ENCODE peak calls at places on chromosomes 16 and 17, in seven cellular contexts. X is stimulated activated CD4-positive, alpha-beta T cell treated with anti-CD3 and anti-CD28 coated beads, Interleukin-1b, Interleukin-23, amount 100 ng/mL, for 24 hours; O is iris pigment epithelial cell; D is AG04449; J is dorsolateral prefrontal cortex; Q is RWPE1; F is AG09319. C is an unnamed sample.

GRCh38 chr17:74040291-74040690 is 163.2 kb upstream of the RPL38 start:
- DNase-seq in X (no peak), O (no peak), D (no peak), J (no peak), Q (no peak), F (no peak), C (no peak)

GRCh38 chr17:80477647-80478478 is 1.5 kb upstream of the NPTX1 start:
- DNase-seq in X (no peak), O (peak; percentile 48), D (no peak), J (peak; percentile 58), Q (peak; percentile 51), F (no peak), C (no peak)

GRCh38 chr16:21959050-21959449 is 5.9 kb downstream of the UQCRC2 start:
- DNase-seq in X (no peak), O (no peak), D (no peak), J (no peak), Q (no peak), F (no peak), C (no peak)

GRCh38 chr16:57591086-57591869 is 37.2 kb upstream of the ADGRG1 start:
- DNase-seq in X (peak; percentile 67), O (peak; percentile 88), D (no peak), J (peak; percentile 72), Q (peak; percentile 92), F (no peak), C (no peak)

GRCh38 chr16:75351183-75351582 is 82.1 kb downstream of the CFDP1 start:
- DNase-seq in X (no peak), O (peak; percentile 84), D (peak; percentile 37), J (no peak), Q (peak; percentile 77), F (peak; percentile 19), C (no peak)

GRCh38 chr16:1613728-1614225 is 1.6 kb downstream of the CRAMP1 start:
- DNase-seq in X (no peak), O (peak; percentile 55), D (no peak), J (no peak), Q (peak; percentile 36), F (no peak), C (no peak)

GRCh38 chr17:42408076-42408475 is 15.0 kb downstream of the CAVIN1 start:
- DNase-seq in X (no peak), O (no peak), D (no peak), J (peak; percentile 85), Q (no peak), F (no peak), C (peak; percentile 74)

GRCh38 chr16:14419817-14420216 is 210.2 kb downstream of the PARN start:
- DNase-seq in X (no peak), O (no peak), D (no peak), J (no peak), Q (no peak), F (no peak), C (no peak)

GRCh38 chr16:1131378-1131994 is 21.4 kb upstream of the CACNA1H start:
- DNase-seq in X (no peak), O (no peak), D (no peak), J (no peak), Q (no peak), F (no peak), C (no peak)

GRCh38 chr16:21603920-21604319 is 4.5 kb downstream of the METTL9 start:
- DNase-seq in X (no peak), O (peak; percentile 73), D (no peak), J (no peak), Q (no peak), F (no peak), C (no peak)

GRCh38 chr16:24993722-24994686 is 21.2 kb downstream of the ARHGAP17 start:
- DNase-seq in X (no peak), O (peak; percentile 95), D (peak; percentile 85), J (no peak), Q (peak; percentile 93), F (no peak), C (no peak)

GRCh38 chr17:42055003-42055402 is 4.6 kb upstream of the C17orf113 start:
- DNase-seq in X (no peak), O (no peak), D (no peak), J (no peak), Q (no peak), F (no peak), C (no peak)

GRCh38 chr16:50318796-50319578 is 49.8 kb downstream of the BRD7 start:
- DNase-seq in X (no peak), O (no peak), D (no peak), J (no peak), Q (no peak), F (no peak), C (no peak)

GRCh38 chr16:69762843-69763556 is 868 bp downstream of the WWP2 start:
- DNase-seq in X (no peak), O (peak; percentile 63), D (no peak), J (no peak), Q (no peak), F (no peak), C (no peak)

GRCh38 chr17:81731271-81731670 is 19.2 kb downstream of the SLC25A10 start:
- DNase-seq in X (no peak), O (peak; percentile 86), D (peak; percentile 57), J (no peak), Q (no peak), F (no peak), C (no peak)

GRCh38 chr17:2828396-2829038 is 32.3 kb downstream of the RAP1GAP2 start:
- DNase-seq in X (peak; percentile 67), O (peak; percentile 17), D (no peak), J (peak; percentile 63), Q (peak; percentile 84), F (no peak), C (peak; percentile 40)

GRCh38 chr16:5607169-5607568 is 509.6 kb upstream of the EEF2KMT start:
- DNase-seq in X (no peak), O (no peak), D (no peak), J (no peak), Q (no peak), F (no peak), C (no peak)

GRCh38 chr16:88584676-88585075 is 14.5 kb downstream of the ZC3H18 start:
- DNase-seq in X (no peak), O (no peak), D (no peak), J (no peak), Q (no peak), F (no peak), C (no peak)

GRCh38 chr17:44921122-44921882 is 6.0 kb upstream of the GFAP start:
- DNase-seq in X (no peak), O (no peak), D (no peak), J (no peak), Q (no peak), F (no peak), C (no peak)

GRCh38 chr16:51243836-51244483 is 92.9 kb upstream of the SALL1 start:
- DNase-seq in X (no peak), O (peak; percentile 31), D (no peak), J (no peak), Q (peak; percentile 74), F (no peak), C (no peak)

GRCh38 chr17:68709995-68710780 is 109.0 kb upstream of the FAM20A start:
- DNase-seq in X (no peak), O (peak; percentile 78), D (peak; percentile 69), J (no peak), Q (no peak), F (peak; percentile 76), C (no peak)

GRCh38 chr17:13787636-13788035 is 185.9 kb upstream of the HS3ST3A1 start:
- DNase-seq in X (no peak), O (no peak), D (no peak), J (no peak), Q (no peak), F (no peak), C (no peak)

GRCh38 chr16:51431517-51432241 is 280.6 kb upstream of the SALL1 start:
- DNase-seq in X (no peak), O (peak; percentile 99), D (peak; percentile 95), J (peak; percentile 71), Q (peak; percentile 66), F (peak; percentile 93), C (peak; percentile 12)